ENCODE peak calls at places on chromosomes 12 and 14, in five cellular contexts. One of them, this sample, is unnamed.

GRCh38 chr14:84927096-84927910 is 602.6 kb upstream of the FLRT2 start:
- DNase-seq in activated CD4-positive, CD25-positive, alpha-beta regulatory T cell treated with anti-CD3 and anti-CD28 coated beads, Interleukin-2, amount 50 U/mL, for 72 hours: no peak
- DNase-seq in HTR-8/SVneo: no peak
- DNase-seq in AG09309: no peak
- DNase-seq in amniotic epithelial cell: peak
- DNase-seq in this sample: no peak

GRCh38 chr12:1912580-1913376 is 5.7 kb downstream of the CACNA2D4 start:
- DNase-seq in AG09309: no peak
- DNase-seq in HTR-8/SVneo: peak
- DNase-seq in amniotic epithelial cell: no peak
- DNase-seq in activated CD4-positive, CD25-positive, alpha-beta regulatory T cell treated with anti-CD3 and anti-CD28 coated beads, Interleukin-2, amount 50 U/mL, for 72 hours: peak
- DNase-seq in this sample: peak

GRCh38 chr14:23439107-23439835 is 3.8 kb upstream of the MYH7 start:
- DNase-seq in AG09309: no peak
- DNase-seq in amniotic epithelial cell: no peak
- DNase-seq in activated CD4-positive, CD25-positive, alpha-beta regulatory T cell treated with anti-CD3 and anti-CD28 coated beads, Interleukin-2, amount 50 U/mL, for 72 hours: no peak
- DNase-seq in HTR-8/SVneo: no peak
- DNase-seq in this sample: no peak

GRCh38 chr14:29805415-29806123 is 122.1 kb downstream of the PRKD1 start:
- DNase-seq in HTR-8/SVneo: peak
- DNase-seq in amniotic epithelial cell: peak
- DNase-seq in AG09309: peak
- DNase-seq in activated CD4-positive, CD25-positive, alpha-beta regulatory T cell treated with anti-CD3 and anti-CD28 coated beads, Interleukin-2, amount 50 U/mL, for 72 hours: no peak
- DNase-seq in this sample: peak

GRCh38 chr14:105857816-105858675 is 331.7 kb downstream of the TMEM121 start:
- DNase-seq in amniotic epithelial cell: no peak
- DNase-seq in AG09309: no peak
- DNase-seq in HTR-8/SVneo: no peak
- DNase-seq in activated CD4-positive, CD25-positive, alpha-beta regulatory T cell treated with anti-CD3 and anti-CD28 coated beads, Interleukin-2, amount 50 U/mL, for 72 hours: peak
- DNase-seq in this sample: no peak

GRCh38 chr12:176321-177181 is 37.4 kb downstream of the SLC6A12 start:
- DNase-seq in amniotic epithelial cell: peak
- DNase-seq in AG09309: no peak
- DNase-seq in HTR-8/SVneo: peak
- DNase-seq in activated CD4-positive, CD25-positive, alpha-beta regulatory T cell treated with anti-CD3 and anti-CD28 coated beads, Interleukin-2, amount 50 U/mL, for 72 hours: no peak
- DNase-seq in this sample: peak

GRCh38 chr14:34424488-34424887 is 37.6 kb downstream of the SPTSSA start:
- DNase-seq in activated CD4-positive, CD25-positive, alpha-beta regulatory T cell treated with anti-CD3 and anti-CD28 coated beads, Interleukin-2, amount 50 U/mL, for 72 hours: no peak
- DNase-seq in amniotic epithelial cell: no peak
- DNase-seq in HTR-8/SVneo: no peak
- DNase-seq in AG09309: no peak
- DNase-seq in this sample: no peak

GRCh38 chr14:50560929-50561280 is 960 bp downstream of the ATL1 start:
- DNase-seq in HTR-8/SVneo: peak
- DNase-seq in amniotic epithelial cell: peak
- DNase-seq in activated CD4-positive, CD25-positive, alpha-beta regulatory T cell treated with anti-CD3 and anti-CD28 coated beads, Interleukin-2, amount 50 U/mL, for 72 hours: peak
- DNase-seq in AG09309: peak
- DNase-seq in this sample: peak

GRCh38 chr14:99515301-99516155 is 34.3 kb downstream of the CCNK start:
- DNase-seq in HTR-8/SVneo: no peak
- DNase-seq in activated CD4-positive, CD25-positive, alpha-beta regulatory T cell treated with anti-CD3 and anti-CD28 coated beads, Interleukin-2, amount 50 U/mL, for 72 hours: no peak
- DNase-seq in AG09309: no peak
- DNase-seq in amniotic epithelial cell: no peak
- DNase-seq in this sample: no peak

GRCh38 chr12:65878540-65878939 is 54.3 kb downstream of the HMGA2 start:
- DNase-seq in HTR-8/SVneo: no peak
- DNase-seq in amniotic epithelial cell: peak
- DNase-seq in activated CD4-positive, CD25-positive, alpha-beta regulatory T cell treated with anti-CD3 and anti-CD28 coated beads, Interleukin-2, amount 50 U/mL, for 72 hours: no peak
- DNase-seq in AG09309: no peak
- DNase-seq in this sample: peak

GRCh38 chr12:48119078-48119833 is at the start of gene PFKM:
- DNase-seq in amniotic epithelial cell: peak
- DNase-seq in HTR-8/SVneo: peak
- DNase-seq in activated CD4-positive, CD25-positive, alpha-beta regulatory T cell treated with anti-CD3 and anti-CD28 coated beads, Interleukin-2, amount 50 U/mL, for 72 hours: peak
- DNase-seq in AG09309: peak
- DNase-seq in this sample: peak

GRCh38 chr14:58104808-58105207 is 47.2 kb downstream of the ARMH4 start:
- DNase-seq in activated CD4-positive, CD25-positive, alpha-beta regulatory T cell treated with anti-CD3 and anti-CD28 coated beads, Interleukin-2, amount 50 U/mL, for 72 hours: no peak
- DNase-seq in HTR-8/SVneo: no peak
- DNase-seq in AG09309: peak
- DNase-seq in amniotic epithelial cell: peak
- DNase-seq in this sample: peak

GRCh38 chr12:3658327-3659163 is 94.4 kb downstream of the CRACR2A start:
- DNase-seq in amniotic epithelial cell: peak
- DNase-seq in HTR-8/SVneo: peak
- DNase-seq in activated CD4-positive, CD25-positive, alpha-beta regulatory T cell treated with anti-CD3 and anti-CD28 coated beads, Interleukin-2, amount 50 U/mL, for 72 hours: no peak
- DNase-seq in AG09309: no peak
- DNase-seq in this sample: peak

GRCh38 chr14:90253826-90254225 is 2.5 kb upstream of the PSMC1 start:
- DNase-seq in activated CD4-positive, CD25-positive, alpha-beta regulatory T cell treated with anti-CD3 and anti-CD28 coated beads, Interleukin-2, amount 50 U/mL, for 72 hours: no peak
- DNase-seq in amniotic epithelial cell: no peak
- DNase-seq in HTR-8/SVneo: no peak
- DNase-seq in AG09309: no peak
- DNase-seq in this sample: no peak

GRCh38 chr14:90451443-90451842 is 54.6 kb downstream of the CALM1 start:
- DNase-seq in AG09309: no peak
- DNase-seq in amniotic epithelial cell: no peak
- DNase-seq in activated CD4-positive, CD25-positive, alpha-beta regulatory T cell treated with anti-CD3 and anti-CD28 coated beads, Interleukin-2, amount 50 U/mL, for 72 hours: no peak
- DNase-seq in HTR-8/SVneo: no peak
- DNase-seq in this sample: no peak

GRCh38 chr12:132366341-132366861 is 37.0 kb upstream of the GALNT9 start:
- DNase-seq in amniotic epithelial cell: no peak
- DNase-seq in HTR-8/SVneo: no peak
- DNase-seq in AG09309: no peak
- DNase-seq in activated CD4-positive, CD25-positive, alpha-beta regulatory T cell treated with anti-CD3 and anti-CD28 coated beads, Interleukin-2, amount 50 U/mL, for 72 hours: no peak
- DNase-seq in this sample: no peak

GRCh38 chr12:32302218-32302826 is 97.0 kb upstream of the FGD4 start:
- DNase-seq in activated CD4-positive, CD25-positive, alpha-beta regulatory T cell treated with anti-CD3 and anti-CD28 coated beads, Interleukin-2, amount 50 U/mL, for 72 hours: no peak
- DNase-seq in HTR-8/SVneo: peak
- DNase-seq in AG09309: no peak
- DNase-seq in amniotic epithelial cell: peak
- DNase-seq in this sample: peak

GRCh38 chr14:101181717-101182313 is 278.3 kb upstream of the RTL1 start:
- DNase-seq in activated CD4-positive, CD25-positive, alpha-beta regulatory T cell treated with anti-CD3 and anti-CD28 coated beads, Interleukin-2, amount 50 U/mL, for 72 hours: no peak
- DNase-seq in amniotic epithelial cell: no peak
- DNase-seq in AG09309: no peak
- DNase-seq in HTR-8/SVneo: no peak
- DNase-seq in this sample: no peak

GRCh38 chr12:66964629-66965028 is 285.8 kb upstream of the GRIP1 start:
- DNase-seq in HTR-8/SVneo: no peak
- DNase-seq in amniotic epithelial cell: peak
- DNase-seq in activated CD4-positive, CD25-positive, alpha-beta regulatory T cell treated with anti-CD3 and anti-CD28 coated beads, Interleukin-2, amount 50 U/mL, for 72 hours: no peak
- DNase-seq in AG09309: no peak
- DNase-seq in this sample: peak

GRCh38 chr12:131892711-131893604 is 1.5 kb upstream of the ULK1 start:
- DNase-seq in AG09309: no peak
- DNase-seq in activated CD4-positive, CD25-positive, alpha-beta regulatory T cell treated with anti-CD3 and anti-CD28 coated beads, Interleukin-2, amount 50 U/mL, for 72 hours: no peak
- DNase-seq in amniotic epithelial cell: no peak
- DNase-seq in HTR-8/SVneo: no peak
- DNase-seq in this sample: no peak

GRCh38 chr14:35534130-35534883 is at the start of gene INSM2:
- DNase-seq in activated CD4-positive, CD25-positive, alpha-beta regulatory T cell treated with anti-CD3 and anti-CD28 coated beads, Interleukin-2, amount 50 U/mL, for 72 hours: peak
- DNase-seq in AG09309: no peak
- DNase-seq in amniotic epithelial cell: peak
- DNase-seq in HTR-8/SVneo: no peak
- DNase-seq in this sample: peak

GRCh38 chr12:124919646-124920352 is 5.3 kb upstream of the UBC start:
- DNase-seq in AG09309: no peak
- DNase-seq in amniotic epithelial cell: no peak
- DNase-seq in activated CD4-positive, CD25-positive, alpha-beta regulatory T cell treated with anti-CD3 and anti-CD28 coated beads, Interleukin-2, amount 50 U/mL, for 72 hours: no peak
- DNase-seq in HTR-8/SVneo: no peak
- DNase-seq in this sample: no peak